ENCODE peak calls at places on chromosomes 4 and X, in six cellular contexts. Y is IMR-90, J is mesendoderm, I is NB4, M is tibial nerve, N is SK-N-SH. B is an unnamed sample.

GRCh38 chrX:101091817-101092216 is 6.2 kb upstream of the CENPI start:
- DNase-seq in I (no peak), J (no peak), M (no peak), N (no peak), Y (no peak), B (no peak)

GRCh38 chrX:70754169-70754843 is 154.2 kb downstream of the TEX11 start:
- DNase-seq in Y (no peak), N (no peak), J (peak), I (peak), M (no peak), B (no peak)

GRCh38 chr4:86838141-86838540 is 11.0 kb downstream of the SLC10A6 start:
- DNase-seq in J (no peak), M (no peak), I (no peak), Y (no peak), N (no peak), B (no peak)

GRCh38 chr4:52841707-52842456 is 20.2 kb upstream of the RASL11B start:
- DNase-seq in N (peak), J (no peak), Y (peak), I (no peak), M (no peak), B (no peak)

GRCh38 chrX:136251042-136251991 is at the start of gene MAP7D3:
- DNase-seq in I (peak), M (peak), N (peak), Y (peak), J (peak), B (peak)

GRCh38 chr4:108166441-108167315 is 2.1 kb downstream of the LEF1 start:
- DNase-seq in I (no peak), Y (no peak), N (peak), J (peak), M (no peak), B (peak)

GRCh38 chrX:44157293-44157692 is 184.1 kb upstream of the NDP start:
- DNase-seq in Y (no peak), M (no peak), N (no peak), J (no peak), I (no peak), B (no peak)

GRCh38 chr4:53777244-53777984 is 186.1 kb upstream of the LNX1 start:
- DNase-seq in J (no peak), Y (peak), I (peak), N (no peak), M (no peak), B (no peak)

GRCh38 chr4:41692717-41693345 is 55.7 kb downstream of the PHOX2B start:
- DNase-seq in J (peak), I (peak), M (no peak), N (peak), Y (peak), B (peak)

GRCh38 chr4:1232661-1233621 is 16.0 kb downstream of the CTBP1 start:
- DNase-seq in J (peak), M (no peak), I (no peak), Y (peak), N (peak), B (peak)

GRCh38 chr4:73421708-73422457 is 14.1 kb upstream of the AFP start:
- DNase-seq in Y (no peak), J (no peak), N (no peak), I (no peak), M (no peak), B (no peak)

GRCh38 chr4:160286051-160286450 is 1183.2 kb downstream of the RAPGEF2 start:
- DNase-seq in Y (no peak), I (no peak), J (no peak), M (no peak), N (no peak), B (no peak)

DNA sequence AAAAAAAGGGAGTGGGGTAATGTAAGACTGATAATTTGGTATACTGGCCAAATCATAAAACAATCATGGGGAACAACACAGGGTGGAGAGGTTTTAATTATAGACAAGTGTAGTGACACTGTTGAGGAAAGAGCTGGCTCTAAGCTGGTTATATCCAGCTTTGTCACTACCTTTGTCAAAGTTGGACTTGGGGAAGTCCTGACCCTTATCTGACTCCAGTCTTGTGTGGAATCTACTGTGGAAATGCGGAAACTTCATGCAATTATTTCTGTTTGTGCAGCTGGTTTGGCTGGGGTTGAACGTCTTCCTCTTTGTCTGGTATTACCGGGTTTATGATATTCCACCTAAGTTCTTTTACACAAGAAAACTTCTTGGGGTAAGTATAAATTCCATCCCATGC is 1.9 kb downstream of the CYBB start:
- DNase-seq in Y (no peak), N (no peak), I (no peak), M (no peak), J (no peak), B (no peak)
- H3K4me3 ChIP-seq in Y (no peak), N (no peak), I (peak), M (peak), J (no peak), B (no peak)

DNA sequence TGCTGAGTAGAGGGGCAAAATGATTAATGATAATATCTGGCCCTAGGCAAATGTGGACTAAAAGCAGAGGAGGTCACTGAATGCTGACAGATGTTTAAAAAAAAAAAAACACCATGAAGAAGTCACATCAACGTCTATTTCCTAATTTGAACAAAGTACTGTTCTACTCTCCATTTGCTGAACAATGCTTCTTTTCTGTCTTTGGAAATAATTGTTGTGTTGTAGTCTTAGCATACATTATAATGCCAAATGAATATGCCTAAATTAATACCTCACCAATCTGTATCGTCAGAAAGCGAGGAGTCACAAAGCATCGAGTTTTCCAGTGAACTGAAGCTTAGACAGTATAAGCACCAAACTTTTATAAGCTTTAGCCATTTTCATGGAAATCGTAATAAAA is 140.9 kb upstream of the JADE1 start:
- DNase-seq in Y (no peak), M (no peak), N (peak), I (no peak), J (no peak), B (no peak)
- H3K4me3 ChIP-seq in Y (no peak), M (no peak), N (no peak), I (no peak), J (no peak), B (no peak)

GRCh38 chr4:153257966-153258365 is 53.7 kb downstream of the TRIM2 start:
- DNase-seq in I (no peak), M (no peak), Y (no peak), J (peak), N (peak), B (peak)
- H3K4me3 ChIP-seq in I (no peak), M (no peak), Y (no peak), J (no peak), N (peak), B (peak)

DNA sequence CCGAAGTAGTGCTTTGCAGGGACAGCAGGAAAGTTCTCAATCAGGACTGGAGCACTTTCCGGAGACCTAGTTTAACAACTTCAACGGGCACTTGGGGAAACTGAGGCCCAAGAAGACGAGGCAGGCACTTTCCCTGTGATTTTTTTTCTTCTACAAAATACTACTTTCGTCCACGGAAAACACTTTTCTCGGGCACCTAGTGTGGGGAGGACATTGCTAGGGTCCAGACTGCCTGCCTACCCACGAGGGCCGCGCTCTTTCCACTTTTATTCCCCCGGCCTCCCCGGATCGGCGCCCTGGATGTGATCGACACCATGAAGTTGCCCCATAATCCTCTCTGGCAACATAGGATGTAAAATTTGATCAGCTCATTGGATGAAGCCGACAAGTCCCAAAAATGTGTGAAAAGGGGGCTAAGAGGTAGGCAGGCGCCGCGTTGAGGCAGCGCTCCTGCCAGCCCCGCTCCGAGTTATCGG is 125.5 kb upstream of the CXorf66 start:
- DNase-seq in J (peak), M (no peak), Y (no peak), I (no peak), N (no peak), B (no peak)
- H3K4me3 ChIP-seq in J (no peak), M (peak), Y (peak), I (no peak), N (peak), B (peak)

DNA sequence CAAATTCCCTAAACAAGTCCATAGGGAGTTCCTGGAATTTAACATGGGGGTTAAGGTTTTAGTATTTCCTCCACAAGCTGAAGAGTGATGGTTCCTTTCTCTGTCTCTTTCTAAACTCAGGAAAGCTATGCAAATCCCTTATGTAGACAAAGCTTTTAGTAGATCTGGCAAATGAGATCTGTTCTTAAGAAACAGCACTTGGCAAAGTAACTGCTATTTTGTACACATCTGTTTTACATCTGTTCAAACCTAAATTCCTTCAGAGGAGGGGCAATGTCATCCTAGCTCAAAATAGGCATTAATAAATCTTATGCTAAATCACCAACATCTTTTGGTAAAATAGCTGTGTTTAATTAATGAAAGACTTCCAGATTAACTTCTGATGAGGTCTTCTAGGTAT is 137.8 kb upstream of the TBC1D9 start:
- DNase-seq in J (no peak), N (no peak), M (no peak), I (no peak), Y (peak), B (no peak)
- H3K4me3 ChIP-seq in J (no peak), N (no peak), M (no peak), I (no peak), Y (no peak), B (no peak)

GRCh38 chr4:30789219-30789671 is 69.1 kb downstream of the PCDH7 start:
- DNase-seq in J (no peak), Y (no peak), I (no peak), N (no peak), M (no peak), B (peak)
- H3K4me3 ChIP-seq in J (no peak), Y (no peak), I (no peak), N (no peak), M (no peak), B (no peak)

GRCh38 chrX:55007633-55008032 is 7.5 kb downstream of the APEX2 start:
- DNase-seq in M (no peak), I (no peak), N (no peak), Y (peak), J (no peak), B (no peak)
- H3K4me3 ChIP-seq in M (no peak), I (no peak), N (no peak), Y (no peak), J (no peak), B (no peak)

DNA sequence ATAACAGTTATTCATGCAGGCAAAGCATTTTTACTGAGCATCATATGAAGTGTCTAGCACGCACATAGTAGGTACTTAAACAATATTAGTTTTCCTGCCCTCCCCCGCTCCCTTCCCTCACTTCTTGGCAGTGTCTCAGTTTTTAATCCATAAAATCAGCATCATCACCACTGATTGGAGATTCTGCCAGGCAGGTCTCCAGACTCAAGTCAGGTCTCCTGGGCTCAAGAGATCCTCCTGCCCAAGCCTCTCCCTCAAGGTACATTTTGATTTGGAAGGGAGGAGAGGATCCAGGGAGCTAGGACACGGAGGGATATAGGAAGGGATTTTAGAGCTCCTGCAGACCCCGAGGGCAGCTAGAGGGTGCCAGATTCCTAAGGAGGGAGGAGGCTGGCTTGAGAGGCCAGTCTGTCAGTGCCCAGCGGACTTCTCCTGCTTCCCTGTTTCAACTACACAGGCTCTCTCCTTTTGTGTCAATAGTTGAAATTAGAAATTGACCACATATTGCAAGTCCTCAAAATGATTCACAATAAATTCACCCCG is 4.4 kb upstream of the FAT1 start:
- DNase-seq in N (no peak), I (no peak), M (no peak), Y (no peak), J (peak), B (peak)
- H3K4me3 ChIP-seq in N (no peak), I (no peak), M (no peak), Y (peak), J (no peak), B (peak)

GRCh38 chr4:169015237-169015636 is 5.2 kb upstream of the CBR4 start:
- DNase-seq in N (no peak), J (peak), I (no peak), Y (no peak), M (no peak), B (peak)
- H3K4me3 ChIP-seq in N (no peak), J (no peak), I (no peak), Y (no peak), M (no peak), B (no peak)

DNA sequence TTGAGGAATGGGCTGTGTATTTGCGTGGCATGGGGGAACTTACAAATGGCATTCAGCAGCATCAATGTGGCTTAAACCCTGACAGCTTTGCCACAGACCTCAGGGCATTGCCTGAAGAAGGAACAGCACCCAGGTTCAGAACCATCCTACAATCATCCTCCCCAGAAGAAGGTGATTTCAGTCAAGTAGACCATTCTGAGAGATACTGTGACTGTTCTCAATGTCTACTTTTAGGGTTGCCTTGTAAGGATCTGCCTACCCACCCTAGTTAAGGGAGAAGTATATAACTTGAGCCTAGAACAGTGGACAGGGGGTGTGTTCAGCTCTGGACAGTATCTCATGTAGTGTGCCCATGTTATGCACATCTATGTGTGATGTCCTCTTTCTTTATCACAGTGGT is 1.6 kb upstream of the FGF5 start:
- DNase-seq in Y (no peak), N (no peak), I (no peak), J (no peak), M (no peak), B (no peak)
- H3K4me3 ChIP-seq in Y (no peak), N (peak), I (no peak), J (no peak), M (no peak), B (no peak)

B was measured in GM23338.